ENCODE peak calls at places on chromosome 16, in four cellular contexts. O is stimulated activated CD4-positive, alpha-beta T cell treated with anti-CD3 and anti-CD28 coated beads, Interleukin-4, amount 100 ng/mL, for 4 hours; E is HTR-8/SVneo; M is mucosa of gallbladder. A is an unnamed sample.

GRCh38 chr16:1318268-1318545 is 8.8 kb downstream of the UBE2I start:
- DNase-seq in O (no peak), E (no peak), M (no peak), A (no peak)

GRCh38 chr16:1642148-1642547 is 30.0 kb downstream of the CRAMP1 start:
- DNase-seq in O (no peak), E (no peak), M (no peak), A (no peak)

GRCh38 chr16:74896389-74897370 is 88.2 kb downstream of the WDR59 start:
- DNase-seq in O (no peak), E (peak), M (peak), A (peak)

GRCh38 chr16:535446-536405 is 8.2 kb downstream of the CAPN15 start:
- DNase-seq in O (no peak), E (peak), M (peak), A (peak)

GRCh38 chr16:59021751-59022150 is 287.6 kb upstream of the GOT2 start:
- DNase-seq in O (no peak), E (peak), M (no peak), A (no peak)

GRCh38 chr16:10552998-10553491 is 27.4 kb downstream of the EMP2 start:
- DNase-seq in O (peak), E (no peak), M (peak), A (no peak)

GRCh38 chr16:30912794-30913412 is 10.5 kb upstream of the FBXL19 start:
- DNase-seq in O (no peak), E (no peak), M (no peak), A (no peak)

GRCh38 chr16:88634141-88634993 is 4.0 kb upstream of the IL17C start:
- DNase-seq in O (peak), E (no peak), M (no peak), A (peak)

GRCh38 chr16:86224126-86224525 is 286.2 kb upstream of the FOXF1 start:
- DNase-seq in O (no peak), E (no peak), M (no peak), A (no peak)

GRCh38 chr16:1491327-1491726 is 1.8 kb upstream of the TELO2 start:
- DNase-seq in O (no peak), E (no peak), M (no peak), A (no peak)